ENCODE peak calls at places on chromosomes 4 and X, in five cellular contexts. One of them, this sample, is unnamed.

GRCh38 chr4:57110635-57111546 is 706 bp upstream of the IGFBP7 start:
- DNase-seq in psoas muscle: no peak
- DNase-seq in GM13977: peak
- DNase-seq in nephron progenitor cell: peak
- DNase-seq in upper lobe of right lung: peak
- DNase-seq in this sample: peak

GRCh38 chrX:2451456-2452316 is 49.1 kb downstream of the DHRSX start:
- DNase-seq in GM13977: no peak
- DNase-seq in upper lobe of right lung: peak
- DNase-seq in nephron progenitor cell: no peak
- DNase-seq in psoas muscle: no peak
- DNase-seq in this sample: no peak

GRCh38 chrX:9573282-9574106 is 108.6 kb downstream of the TBL1X start:
- DNase-seq in psoas muscle: no peak
- DNase-seq in upper lobe of right lung: no peak
- DNase-seq in nephron progenitor cell: no peak
- DNase-seq in GM13977: no peak
- DNase-seq in this sample: no peak

GRCh38 chr4:169103966-169104412 is 93.9 kb upstream of the CBR4 start:
- DNase-seq in GM13977: no peak
- DNase-seq in psoas muscle: no peak
- DNase-seq in nephron progenitor cell: no peak
- DNase-seq in upper lobe of right lung: no peak
- DNase-seq in this sample: no peak

GRCh38 chr4:823093-823760 is 2.7 kb downstream of the CPLX1 start:
- DNase-seq in psoas muscle: no peak
- DNase-seq in GM13977: no peak
- DNase-seq in nephron progenitor cell: no peak
- DNase-seq in upper lobe of right lung: peak
- DNase-seq in this sample: no peak

GRCh38 chr4:100170986-100171385 is 19.3 kb downstream of the DDIT4L start:
- DNase-seq in upper lobe of right lung: no peak
- DNase-seq in nephron progenitor cell: no peak
- DNase-seq in psoas muscle: no peak
- DNase-seq in GM13977: no peak
- DNase-seq in this sample: no peak

GRCh38 chr4:136599890-136600289 is 932.4 kb downstream of the PCDH18 start:
- DNase-seq in nephron progenitor cell: no peak
- DNase-seq in upper lobe of right lung: no peak
- DNase-seq in GM13977: no peak
- DNase-seq in psoas muscle: no peak
- DNase-seq in this sample: no peak

GRCh38 chr4:108060164-108060563 is 70.5 kb downstream of the HADH start:
- DNase-seq in psoas muscle: no peak
- DNase-seq in GM13977: no peak
- DNase-seq in nephron progenitor cell: no peak
- DNase-seq in upper lobe of right lung: no peak
- DNase-seq in this sample: no peak

GRCh38 chr4:180932365-180933001 is 1310.7 kb upstream of the TENM3 start:
- DNase-seq in GM13977: no peak
- DNase-seq in psoas muscle: no peak
- DNase-seq in nephron progenitor cell: no peak
- DNase-seq in upper lobe of right lung: no peak
- DNase-seq in this sample: no peak

GRCh38 chr4:78864405-78865024 is 74.7 kb downstream of the PAQR3 start:
- DNase-seq in psoas muscle: no peak
- DNase-seq in GM13977: peak
- DNase-seq in upper lobe of right lung: no peak
- DNase-seq in nephron progenitor cell: peak
- DNase-seq in this sample: peak

GRCh38 chr4:41832961-41833360 is 84.4 kb upstream of the PHOX2B start:
- DNase-seq in GM13977: no peak
- DNase-seq in psoas muscle: no peak
- DNase-seq in upper lobe of right lung: no peak
- DNase-seq in nephron progenitor cell: no peak
- DNase-seq in this sample: no peak

GRCh38 chr4:89889289-89889688 is 5.4 kb upstream of the MMRN1 start:
- DNase-seq in nephron progenitor cell: no peak
- DNase-seq in upper lobe of right lung: no peak
- DNase-seq in psoas muscle: no peak
- DNase-seq in GM13977: no peak
- DNase-seq in this sample: no peak

GRCh38 chrX:920234-920799 is 289.7 kb downstream of the SHOX start:
- DNase-seq in GM13977: no peak
- DNase-seq in upper lobe of right lung: no peak
- DNase-seq in psoas muscle: peak
- DNase-seq in nephron progenitor cell: peak
- DNase-seq in this sample: no peak

GRCh38 chrX:10111364-10112148 is 45.2 kb upstream of the CLCN4 start:
- DNase-seq in upper lobe of right lung: no peak
- DNase-seq in GM13977: peak
- DNase-seq in nephron progenitor cell: no peak
- DNase-seq in psoas muscle: no peak
- DNase-seq in this sample: peak

GRCh38 chrX:124212622-124213021 is 119.8 kb upstream of the TEX13D start:
- DNase-seq in psoas muscle: no peak
- DNase-seq in nephron progenitor cell: no peak
- DNase-seq in GM13977: no peak
- DNase-seq in upper lobe of right lung: no peak
- DNase-seq in this sample: peak

GRCh38 chr4:154082760-154083530 is 294.1 kb upstream of the SFRP2 start:
- DNase-seq in nephron progenitor cell: no peak
- DNase-seq in psoas muscle: no peak
- DNase-seq in upper lobe of right lung: no peak
- DNase-seq in GM13977: peak
- DNase-seq in this sample: peak
- TF ChIP-seq CTCF in nephron progenitor cell: peak
- TF ChIP-seq CTCF in psoas muscle: no peak
- TF ChIP-seq CTCF in upper lobe of right lung: no peak
- TF ChIP-seq CTCF in GM13977: peak
- TF ChIP-seq CTCF in this sample: no peak

GRCh38 chr4:114384629-114385028 is 214.0 kb upstream of the UGT8 start:
- DNase-seq in upper lobe of right lung: no peak
- DNase-seq in nephron progenitor cell: no peak
- DNase-seq in psoas muscle: no peak
- DNase-seq in GM13977: peak
- DNase-seq in this sample: peak
- TF ChIP-seq CTCF in upper lobe of right lung: peak
- TF ChIP-seq CTCF in nephron progenitor cell: peak
- TF ChIP-seq CTCF in psoas muscle: peak
- TF ChIP-seq CTCF in GM13977: peak
- TF ChIP-seq CTCF in this sample: peak

DNA sequence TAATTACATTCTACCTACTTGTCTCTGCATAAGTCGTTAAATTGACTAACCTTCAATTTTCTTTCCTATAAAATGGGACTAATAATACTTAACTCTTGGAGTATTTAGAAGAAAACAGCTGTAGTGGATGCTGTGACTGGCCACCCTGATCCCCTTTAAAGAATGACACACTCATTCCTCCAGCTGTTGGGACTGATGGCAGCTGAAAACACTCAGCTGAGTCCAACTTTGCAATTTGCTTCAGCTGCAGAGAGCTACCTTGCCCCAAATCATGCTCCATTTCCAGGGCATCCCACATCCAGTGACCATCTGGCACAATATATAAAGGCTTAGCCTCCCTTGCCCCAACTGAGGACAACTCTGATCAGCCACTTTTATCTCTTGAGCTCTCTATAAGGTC is 89.1 kb downstream of the MID1IP1 start:
- DNase-seq in psoas muscle: no peak
- DNase-seq in nephron progenitor cell: no peak
- DNase-seq in GM13977: no peak
- DNase-seq in upper lobe of right lung: no peak
- DNase-seq in this sample: no peak
- TF ChIP-seq CTCF in psoas muscle: no peak
- TF ChIP-seq CTCF in nephron progenitor cell: no peak
- TF ChIP-seq CTCF in GM13977: no peak
- TF ChIP-seq CTCF in upper lobe of right lung: no peak
- TF ChIP-seq CTCF in this sample: no peak

DNA sequence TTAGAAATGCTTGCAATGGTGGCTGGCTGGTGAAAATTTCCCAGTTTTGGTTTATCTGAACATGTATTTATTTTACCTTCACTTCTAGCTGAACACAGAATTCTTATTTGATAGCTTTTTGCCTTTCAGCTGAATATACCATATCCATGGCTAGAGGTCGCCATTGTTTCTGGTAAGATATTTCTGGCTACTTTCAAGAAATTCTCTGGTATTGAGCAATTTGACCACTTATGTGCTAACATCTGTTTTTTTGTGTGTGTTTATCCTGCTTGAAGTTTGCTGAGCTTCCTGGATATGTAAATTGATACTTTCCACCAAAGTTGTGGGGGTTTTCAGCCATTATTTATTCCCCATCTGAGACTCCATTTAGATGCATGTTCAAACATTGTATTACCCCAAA is 75.4 kb downstream of the FBXW7 start:
- DNase-seq in GM13977: peak
- DNase-seq in nephron progenitor cell: no peak
- DNase-seq in upper lobe of right lung: no peak
- DNase-seq in psoas muscle: no peak
- DNase-seq in this sample: no peak
- TF ChIP-seq CTCF in GM13977: peak
- TF ChIP-seq CTCF in nephron progenitor cell: no peak
- TF ChIP-seq CTCF in upper lobe of right lung: peak
- TF ChIP-seq CTCF in psoas muscle: no peak
- TF ChIP-seq CTCF in this sample: no peak

GRCh38 chr4:9877123-9877522 is 95.7 kb downstream of the DRD5 start:
- DNase-seq in nephron progenitor cell: no peak
- DNase-seq in upper lobe of right lung: no peak
- DNase-seq in psoas muscle: no peak
- DNase-seq in GM13977: no peak
- DNase-seq in this sample: no peak

GRCh38 chr4:9885958-9886357 is 104.5 kb downstream of the DRD5 start:
- DNase-seq in psoas muscle: no peak
- DNase-seq in nephron progenitor cell: no peak
- DNase-seq in GM13977: no peak
- DNase-seq in upper lobe of right lung: no peak
- DNase-seq in this sample: no peak

GRCh38 chr4:9875516-9875915 is 94.1 kb downstream of the DRD5 start:
- DNase-seq in GM13977: no peak
- DNase-seq in nephron progenitor cell: no peak
- DNase-seq in upper lobe of right lung: no peak
- DNase-seq in psoas muscle: no peak
- DNase-seq in this sample: no peak

GRCh38 chr4:9880411-9881197 is 99.2 kb downstream of the DRD5 start:
- DNase-seq in psoas muscle: no peak
- DNase-seq in upper lobe of right lung: no peak
- DNase-seq in GM13977: no peak
- DNase-seq in nephron progenitor cell: no peak
- DNase-seq in this sample: no peak
- TF ChIP-seq CTCF in psoas muscle: no peak
- TF ChIP-seq CTCF in upper lobe of right lung: no peak
- TF ChIP-seq CTCF in GM13977: no peak
- TF ChIP-seq CTCF in nephron progenitor cell: no peak
- TF ChIP-seq CTCF in this sample: no peak

DNA sequence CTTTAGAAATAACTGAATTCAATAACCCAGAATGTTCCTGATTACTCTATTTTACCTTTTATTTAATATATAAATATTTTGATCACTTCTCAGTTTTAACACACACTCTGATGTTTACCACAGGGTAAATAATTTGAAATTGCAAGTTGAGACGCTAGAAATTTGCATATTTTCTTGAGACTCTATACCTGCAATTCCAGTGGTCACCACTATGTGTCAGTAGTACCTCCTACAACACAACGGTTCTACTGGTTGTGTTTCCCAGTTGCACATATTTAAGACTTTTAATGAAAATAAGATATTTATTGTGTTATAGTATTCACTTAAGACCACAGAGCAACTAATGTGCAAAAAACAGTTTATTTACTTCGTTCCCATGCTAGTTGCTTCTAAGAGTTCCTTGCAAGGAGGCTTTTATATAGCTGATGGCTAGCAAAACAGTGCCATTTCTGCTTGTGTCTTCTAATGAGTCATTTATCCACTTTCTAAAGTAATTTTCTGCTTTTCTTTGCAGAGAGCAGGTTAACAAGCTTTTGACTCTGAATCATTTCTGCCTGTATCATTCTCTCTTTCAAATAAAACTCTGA is 98.9 kb upstream of the PDLIM3 start:
- DNase-seq in upper lobe of right lung: no peak
- DNase-seq in nephron progenitor cell: no peak
- DNase-seq in psoas muscle: no peak
- DNase-seq in GM13977: no peak
- DNase-seq in this sample: peak
- TF ChIP-seq CTCF in upper lobe of right lung: peak
- TF ChIP-seq CTCF in nephron progenitor cell: peak
- TF ChIP-seq CTCF in psoas muscle: peak
- TF ChIP-seq CTCF in GM13977: peak
- TF ChIP-seq CTCF in this sample: peak

DNA sequence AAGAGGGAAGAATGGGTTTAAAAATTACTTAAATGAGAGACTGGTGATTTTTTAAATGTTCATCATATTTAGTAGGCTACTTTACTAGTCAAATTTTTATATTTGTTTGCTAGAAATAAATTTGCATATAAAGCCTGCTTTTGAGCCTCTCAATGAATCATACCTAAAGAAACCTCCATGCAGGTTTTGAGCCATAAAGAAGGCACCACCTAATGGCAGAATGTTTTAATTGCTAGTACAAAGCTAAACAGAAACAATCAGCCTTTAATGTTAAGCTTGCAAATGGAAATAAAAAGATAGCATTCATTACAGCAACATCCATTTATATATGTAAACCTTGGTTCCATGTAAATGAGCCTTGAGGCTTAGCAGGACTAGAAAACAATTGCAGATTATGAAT is 989.7 kb downstream of the CCSER1 start:
- DNase-seq in nephron progenitor cell: no peak
- DNase-seq in upper lobe of right lung: no peak
- DNase-seq in psoas muscle: no peak
- DNase-seq in GM13977: peak
- DNase-seq in this sample: no peak
- TF ChIP-seq CTCF in nephron progenitor cell: no peak
- TF ChIP-seq CTCF in upper lobe of right lung: peak
- TF ChIP-seq CTCF in psoas muscle: no peak
- TF ChIP-seq CTCF in GM13977: peak
- TF ChIP-seq CTCF in this sample: no peak

GRCh38 chr4:121876976-121877773 is 6.9 kb upstream of the BBS7 start:
- DNase-seq in nephron progenitor cell: no peak
- DNase-seq in GM13977: no peak
- DNase-seq in upper lobe of right lung: no peak
- DNase-seq in psoas muscle: no peak
- DNase-seq in this sample: no peak
- TF ChIP-seq CTCF in nephron progenitor cell: no peak
- TF ChIP-seq CTCF in GM13977: no peak
- TF ChIP-seq CTCF in upper lobe of right lung: no peak
- TF ChIP-seq CTCF in psoas muscle: no peak
- TF ChIP-seq CTCF in this sample: no peak

This sample was measured in activated CD8-positive, alpha-beta T cell treated with anti-CD3 and anti-CD28 coated beads for 36 hours.